ENCODE peak calls at places on chromosomes 16 and 17, in nine cellular contexts. D is stimulated activated CD8-positive, alpha-beta memory T cell treated with anti-CD3 and anti-CD28 coated beads, Interleukin-2, amount 100 ng/mL, for 48 hours; V is activated naive CD8-positive, alpha-beta T cell treated with anti-CD3 and anti-CD28 coated beads for 36 hours; P is activated CD8-positive, alpha-beta memory T cell treated with anti-CD3 and anti-CD28 coated beads for 1 hour; K is SW480; C is H54; R is cardiac muscle cell; X is kidney glomerular epithelial cell; I is head of caudate nucleus. E is an unnamed sample.

GRCh38 chr16:69917739-69918138 is 33.4 kb upstream of the CLEC18A start:
- DNase-seq in K (no peak), V (no peak), C (peak), X (peak), R (no peak), I (no peak), P (no peak), D (no peak), E (no peak)

GRCh38 chr17:17051791-17052461 is 9.7 kb downstream of the MPRIP start:
- DNase-seq in V (no peak), D (no peak), C (no peak), K (no peak), X (no peak), P (no peak), I (no peak), R (no peak), E (peak)

GRCh38 chr16:13435415-13435814 is 484.5 kb upstream of the ERCC4 start:
- DNase-seq in I (peak), R (no peak), V (no peak), P (no peak), X (peak), K (no peak), D (no peak), C (no peak), E (no peak)

GRCh38 chr17:79657861-79658810 is 47.3 kb upstream of the RBFOX3 start:
- DNase-seq in C (no peak), P (no peak), I (no peak), D (no peak), K (no peak), V (no peak), R (no peak), X (no peak), E (no peak)

GRCh38 chr17:41649923-41650519 is 25.6 kb upstream of the KRT17 start:
- DNase-seq in I (no peak), R (no peak), D (no peak), C (no peak), K (no peak), X (no peak), V (no peak), P (no peak), E (no peak)

GRCh38 chr16:84700518-84701277 is 898 bp downstream of the USP10 start:
- DNase-seq in R (peak), D (no peak), I (no peak), X (no peak), V (peak), C (no peak), K (peak), P (peak), E (peak)

GRCh38 chr17:16371742-16372141 is 9.1 kb upstream of the UBB start:
- DNase-seq in K (no peak), X (no peak), P (no peak), V (no peak), I (no peak), C (no peak), D (no peak), R (no peak), E (no peak)

GRCh38 chr17:82267575-82268379 is 5.7 kb downstream of the CSNK1D start:
- DNase-seq in R (no peak), D (no peak), K (peak), I (peak), X (peak), C (peak), V (peak), P (no peak), E (peak)

GRCh38 chr16:69927056-69927757 is 23.9 kb upstream of the CLEC18A start:
- DNase-seq in K (no peak), V (no peak), C (no peak), P (no peak), X (peak), R (peak), I (peak), D (no peak), E (no peak)

GRCh38 chr17:80308672-80309517 is 48.2 kb downstream of the RNF213 start:
- DNase-seq in P (no peak), V (no peak), K (no peak), I (no peak), R (peak), C (no peak), D (no peak), X (no peak), E (no peak)

GRCh38 chr16:51416921-51417320 is 265.9 kb upstream of the SALL1 start:
- DNase-seq in V (no peak), I (no peak), R (no peak), X (no peak), C (no peak), D (no peak), P (no peak), K (no peak), E (no peak)

GRCh38 chr17:77131919-77132318 is 8.8 kb upstream of the SEC14L1 start:
- DNase-seq in I (no peak), P (no peak), X (no peak), R (no peak), K (no peak), C (no peak), V (no peak), D (no peak), E (no peak)

GRCh38 chr17:21149626-21150025 is 22.9 kb downstream of the DHRS7B start:
- DNase-seq in I (no peak), P (no peak), C (no peak), D (no peak), V (no peak), R (no peak), K (no peak), X (no peak), E (no peak)

GRCh38 chr16:77059441-77059840 is 131.5 kb upstream of the MON1B start:
- DNase-seq in P (no peak), R (peak), K (no peak), C (no peak), I (no peak), D (no peak), V (no peak), X (no peak), E (no peak)

GRCh38 chr17:49093131-49093530 is 39.4 kb upstream of the B4GALNT2 start:
- DNase-seq in D (no peak), P (no peak), X (no peak), V (no peak), I (no peak), R (no peak), C (no peak), K (no peak), E (peak)

GRCh38 chr16:86762035-86762550 is 183.7 kb downstream of the FOXL1 start:
- DNase-seq in I (no peak), V (no peak), X (no peak), R (no peak), K (no peak), C (no peak), P (no peak), D (no peak), E (no peak)

GRCh38 chr16:58331024-58331707 is 36.3 kb upstream of the PRSS54 start:
- DNase-seq in X (no peak), C (no peak), D (no peak), I (no peak), V (no peak), K (peak), P (no peak), R (peak), E (no peak)

GRCh38 chr16:30041841-30042240 is 10.8 kb upstream of the TLCD3B start:
- DNase-seq in K (no peak), P (no peak), X (no peak), D (no peak), R (peak), C (no peak), V (no peak), I (no peak), E (peak)

GRCh38 chr16:85384831-85385462 is 228.2 kb upstream of the GSE1 start:
- DNase-seq in V (no peak), R (no peak), C (no peak), P (no peak), X (no peak), K (peak), D (no peak), I (no peak), E (peak)

GRCh38 chr17:40686192-40686591 is 17.4 kb downstream of the KRT24 start:
- DNase-seq in K (no peak), R (no peak), X (no peak), C (no peak), D (no peak), P (no peak), V (no peak), I (no peak), E (no peak)

GRCh38 chr17:71677444-71677843 is 443.4 kb upstream of the SOX9 start:
- DNase-seq in K (no peak), D (no peak), I (no peak), R (no peak), X (no peak), P (no peak), C (no peak), V (no peak), E (no peak)

GRCh38 chr16:56944954-56945839 is 13.3 kb downstream of the HERPUD1 start:
- DNase-seq in R (no peak), D (no peak), K (no peak), P (no peak), X (peak), C (no peak), I (no peak), V (peak), E (no peak)

GRCh38 chr16:66315210-66315825 is 51.2 kb upstream of the CDH5 start:
- DNase-seq in I (peak), X (peak), D (peak), V (peak), P (peak), C (peak), K (peak), R (peak), E (peak)

GRCh38 chr17:79970576-79971068 is 65.0 kb downstream of the TBC1D16 start:
- DNase-seq in P (no peak), C (peak), K (peak), I (no peak), V (no peak), D (no peak), R (peak), X (no peak), E (peak)

GRCh38 chr17:76540381-76541300 is 797 bp downstream of the PRCD start:
- DNase-seq in X (peak), R (peak), I (peak), D (no peak), V (peak), K (peak), P (no peak), C (peak), E (peak)

GRCh38 chr17:8210761-8211458 is 535 bp upstream of the AURKB start:
- DNase-seq in C (no peak), K (no peak), R (no peak), X (no peak), D (no peak), P (no peak), I (no peak), V (no peak), E (no peak)

GRCh38 chr17:81376946-81377733 is 18.1 kb upstream of the BAHCC1 start:
- DNase-seq in V (no peak), K (no peak), P (no peak), I (no peak), X (no peak), D (no peak), R (no peak), C (no peak), E (no peak)

GRCh38 chr16:30068750-30069574 is 3.4 kb downstream of the ALDOA start:
- DNase-seq in X (no peak), V (peak), C (no peak), P (no peak), I (no peak), K (no peak), R (peak), D (peak), E (peak)

GRCh38 chr17:61574542-61575351 is 16.3 kb downstream of the NACA2 start:
- DNase-seq in P (no peak), X (no peak), D (no peak), V (no peak), R (peak), I (no peak), K (peak), C (peak), E (peak)

GRCh38 chr17:82226170-82226808 is 2.6 kb upstream of the SLC16A3 start:
- DNase-seq in D (no peak), V (no peak), I (no peak), R (no peak), P (no peak), X (no peak), C (no peak), K (no peak), E (no peak)

GRCh38 chr16:3832669-3833068 is 47.8 kb downstream of the CREBBP start:
- DNase-seq in V (no peak), R (no peak), C (no peak), P (no peak), D (no peak), K (no peak), X (no peak), I (no peak), E (no peak)

E was measured in HT-29.